ENCODE peak calls at places on chromosomes 1 and 21, in six cellular contexts. P, M, S, E, Z and T are unnamed samples.

GRCh38 chr1:160826546-160826945 is 30.6 kb downstream of the LY9 start:
- DNase-seq in P (no peak), M (no peak), S (no peak), E (no peak), Z (peak; percentile 17), T (peak; percentile 9)

GRCh38 chr1:171433451-171433850 is 51.9 kb upstream of the PRRC2C start:
- DNase-seq in P (no peak), M (no peak), S (no peak), E (no peak), Z (peak; percentile 23), T (peak; percentile 49)

GRCh38 chr1:62900566-62900965 is 116.6 kb downstream of the ATG4C start:
- DNase-seq in P (no peak), M (no peak), S (no peak), E (no peak), Z (no peak), T (no peak)

GRCh38 chr1:66350001-66350547 is 183.9 kb upstream of the SGIP1 start:
- DNase-seq in P (no peak), M (no peak), S (peak; percentile 52), E (peak; percentile 10), Z (peak; percentile 75), T (no peak)

GRCh38 chr1:60874703-60875102 is 207.7 kb upstream of the NFIA start:
- DNase-seq in P (no peak), M (no peak), S (no peak), E (no peak), Z (peak; percentile 33), T (peak; percentile 16)

GRCh38 chr1:183473286-183473536 is 912 bp downstream of the SMG7 start:
- DNase-seq in P (peak; percentile 36), M (no peak), S (no peak), E (no peak), Z (no peak), T (no peak)

GRCh38 chr1:116078699-116079223 is 32.4 kb upstream of the MAB21L3 start:
- DNase-seq in P (no peak), M (no peak), S (no peak), E (no peak), Z (no peak), T (no peak)

GRCh38 chr1:219071209-219071608 is 102.5 kb upstream of the LYPLAL1 start:
- DNase-seq in P (no peak), M (no peak), S (no peak), E (no peak), Z (no peak), T (no peak)

GRCh38 chr1:66533804-66534745 is at the start of gene SGIP1:
- DNase-seq in P (no peak), M (no peak), S (peak; percentile 48), E (no peak), Z (no peak), T (no peak)

GRCh38 chr21:28684351-28684750 is 308.3 kb downstream of the LTN1 start:
- DNase-seq in P (no peak), M (no peak), S (no peak), E (no peak), Z (no peak), T (no peak)

GRCh38 chr1:91889717-91890459 is 3.9 kb upstream of the TGFBR3 start:
- DNase-seq in P (no peak), M (no peak), S (no peak), E (peak; percentile 46), Z (peak; percentile 69), T (no peak)

GRCh38 chr21:31735518-31735992 is 3.6 kb upstream of the SCAF4 start:
- DNase-seq in P (no peak), M (no peak), S (no peak), E (no peak), Z (no peak), T (no peak)

GRCh38 chr1:225840713-225841112 is 30.8 kb downstream of the EPHX1 start:
- DNase-seq in P (no peak), M (no peak), S (no peak), E (no peak), Z (no peak), T (no peak)

GRCh38 chr1:22710688-22711024 is at the start of gene EPHB2:
- DNase-seq in P (peak; percentile 63), M (no peak), S (no peak), E (peak; percentile 12), Z (no peak), T (no peak)

GRCh38 chr1:41576620-41577019 is 92.1 kb upstream of the EDN2 start:
- DNase-seq in P (no peak), M (peak; percentile 16), S (no peak), E (no peak), Z (peak; percentile 10), T (no peak)

GRCh38 chr21:45300786-45301520 is 13.3 kb upstream of the POFUT2 start:
- DNase-seq in P (no peak), M (no peak), S (peak; percentile 46), E (no peak), Z (no peak), T (no peak)

GRCh38 chr1:79262745-79263258 is 256.3 kb upstream of the ADGRL4 start:
- DNase-seq in P (no peak), M (no peak), S (no peak), E (no peak), Z (no peak), T (no peak)

GRCh38 chr1:43247256-43247921 is 22.4 kb upstream of the TMEM125 start:
- DNase-seq in P (no peak), M (no peak), S (no peak), E (no peak), Z (no peak), T (no peak)

GRCh38 chr1:197320991-197321531 is 53.0 kb downstream of the CRB1 start:
- DNase-seq in P (no peak), M (peak; percentile 25), S (no peak), E (no peak), Z (no peak), T (no peak)

GRCh38 chr1:103250441-103250861 is 142.1 kb upstream of the COL11A1 start:
- DNase-seq in P (no peak), M (no peak), S (no peak), E (no peak), Z (peak; percentile 35), T (no peak)

GRCh38 chr1:22347854-22348760 is 103.5 kb upstream of the ZBTB40 start:
- DNase-seq in P (peak; percentile 48), M (no peak), S (no peak), E (peak; percentile 66), Z (no peak), T (no peak)

GRCh38 chr1:46687910-46688509 is 16.4 kb downstream of the TEX38 start:
- DNase-seq in P (no peak), M (no peak), S (no peak), E (no peak), Z (no peak), T (no peak)

GRCh38 chr1:167899253-167899681 is 14.7 kb downstream of the ADCY10 start:
- DNase-seq in P (no peak), M (no peak), S (no peak), E (peak; percentile 81), Z (no peak), T (no peak)

GRCh38 chr1:8276173-8276914 is 41.6 kb upstream of the SLC45A1 start:
- DNase-seq in P (no peak), M (no peak), S (no peak), E (no peak), Z (peak; percentile 51), T (no peak)